ENCODE peak calls at places on chromosomes 2 and 18, in five cellular contexts. P, I, E, Z and J are unnamed samples.

GRCh38 chr18:21406111-21406510 is 164.1 kb downstream of the GREB1L start:
- DNase-seq in I (no peak), P (peak; percentile 48), E (no peak), Z (no peak), J (no peak)

GRCh38 chr2:136117391-136117841 is 533 bp downstream of the CXCR4 start:
- DNase-seq in P (peak; percentile 25), E (peak; percentile 41), Z (peak; percentile 79), I (no peak), J (no peak)

GRCh38 chr18:46452820-46453219 is 204.2 kb downstream of the LOXHD1 start:
- DNase-seq in P (peak; percentile 42), I (no peak), Z (peak; percentile 12), E (no peak), J (no peak)

GRCh38 chr2:109222825-109223471 is 93.9 kb downstream of the SH3RF3 start:
- DNase-seq in Z (peak; percentile 77), I (no peak), P (no peak), E (peak; percentile 26), J (no peak)

GRCh38 chr18:40326987-40327386 is 1628.0 kb upstream of the PIK3C3 start:
- DNase-seq in P (no peak), Z (no peak), E (no peak), I (no peak), J (no peak)

GRCh38 chr2:177799531-177799930 is 273.0 kb downstream of the PDE11A start:
- DNase-seq in E (peak; percentile 22), Z (peak; percentile 65), I (no peak), P (peak; percentile 46), J (no peak)

GRCh38 chr2:121694398-121695178 is 42.1 kb downstream of the NIFK start:
- DNase-seq in Z (peak; percentile 76), E (no peak), I (no peak), P (peak; percentile 64), J (peak; percentile 42)

GRCh38 chr2:85792783-85793441 is 39.1 kb downstream of the ATOH8 start:
- DNase-seq in I (no peak), P (peak; percentile 80), Z (no peak), E (peak; percentile 9), J (no peak)

GRCh38 chr2:190507135-190507534 is 27.4 kb downstream of the NEMP2 start:
- DNase-seq in Z (no peak), P (no peak), I (no peak), E (no peak), J (no peak)

GRCh38 chr2:105313877-105314276 is 15.7 kb downstream of the TGFBRAP1 start:
- DNase-seq in I (no peak), P (no peak), Z (no peak), E (no peak), J (no peak)

GRCh38 chr2:195392446-195393336 is 264.3 kb upstream of the SLC39A10 start:
- DNase-seq in E (no peak), I (no peak), P (no peak), Z (no peak), J (no peak)

GRCh38 chr18:73980289-73980979 is 167.2 kb downstream of the FBXO15 start:
- DNase-seq in I (no peak), P (peak; percentile 51), E (peak; percentile 68), Z (peak; percentile 88), J (no peak)

GRCh38 chr2:234643407-234643806 is 146.5 kb upstream of the ARL4C start:
- DNase-seq in P (no peak), E (no peak), Z (no peak), I (no peak), J (no peak)

GRCh38 chr2:169479257-169480078 is at the start of gene BBS5:
- DNase-seq in E (peak; percentile 71), P (peak; percentile 81), I (peak; percentile 70), Z (peak; percentile 90), J (peak; percentile 94)

GRCh38 chr2:165513479-165513878 is 44.0 kb downstream of the CSRNP3 start:
- DNase-seq in I (no peak), E (no peak), Z (no peak), P (no peak), J (no peak)

GRCh38 chr2:135701442-135701841 is 40.2 kb upstream of the UBXN4 start:
- DNase-seq in I (no peak), E (no peak), Z (no peak), P (peak; percentile 76), J (no peak)

GRCh38 chr2:18639756-18640453 is 50.5 kb upstream of the NT5C1B start:
- DNase-seq in Z (no peak), E (no peak), I (no peak), P (no peak), J (no peak)

GRCh38 chr18:3037423-3037915 is 24.5 kb upstream of the LPIN2 start:
- DNase-seq in E (no peak), P (peak; percentile 77), I (no peak), Z (peak; percentile 18), J (peak; percentile 5)

GRCh38 chr2:15669375-15669910 is 77.8 kb downstream of the DDX1 start:
- DNase-seq in I (no peak), Z (peak; percentile 70), P (no peak), E (no peak), J (no peak)

GRCh38 chr2:201854221-201854801 is 48.0 kb downstream of the CDK15 start:
- DNase-seq in E (no peak), P (peak; percentile 98), I (no peak), Z (no peak), J (no peak)

GRCh38 chr18:26091047-26091630 is 726 bp upstream of the SS18 start:
- DNase-seq in Z (no peak), P (peak; percentile 73), I (no peak), E (peak; percentile 42), J (peak; percentile 85)

GRCh38 chr2:987789-988188 is 37.1 kb downstream of the SNTG2 start:
- DNase-seq in I (no peak), P (no peak), E (no peak), Z (no peak), J (no peak)

GRCh38 chr2:166373105-166373504 is 2.6 kb downstream of the SCN9A start:
- DNase-seq in I (no peak), P (no peak), Z (no peak), E (no peak), J (no peak)

GRCh38 chr2:152047826-152048476 is 50.9 kb downstream of the CACNB4 start:
- DNase-seq in Z (peak; percentile 55), E (no peak), P (peak; percentile 21), I (no peak), J (no peak)

GRCh38 chr2:127607399-127607908 is 38.5 kb upstream of the GPR17 start:
- DNase-seq in E (no peak), P (no peak), Z (peak; percentile 7), I (peak; percentile 32), J (peak; percentile 81)

GRCh38 chr2:99692785-99693184 is 203.0 kb upstream of the REV1 start:
- DNase-seq in I (no peak), P (no peak), E (peak; percentile 16), Z (peak; percentile 62), J (no peak)

GRCh38 chr2:99365661-99366060 is 28.5 kb downstream of the EIF5B start:
- DNase-seq in E (no peak), P (peak; percentile 7), Z (no peak), I (no peak), J (no peak)

GRCh38 chr2:187775196-187775595 is 221.0 kb upstream of the TFPI start:
- DNase-seq in I (no peak), Z (no peak), P (no peak), E (no peak), J (no peak)

GRCh38 chr2:187774551-187775071 is 220.4 kb upstream of the TFPI start:
- DNase-seq in P (peak; percentile 63), I (no peak), Z (no peak), E (no peak), J (no peak)

GRCh38 chr2:187775651-187776050 is 221.4 kb upstream of the TFPI start:
- DNase-seq in P (no peak), I (no peak), E (no peak), Z (no peak), J (no peak)
- TF ChIP-seq CTCF in P (no peak), I (no peak), E (no peak), Z (no peak), J (no peak)

GRCh38 chr2:155815851-155816250 is 516.7 kb downstream of the NR4A2 start:
- DNase-seq in P (peak; percentile 13), Z (peak; percentile 76), E (peak; percentile 44), I (no peak), J (no peak)
- TF ChIP-seq CTCF in P (peak; percentile 20), Z (peak; percentile 70), E (no peak), I (peak; percentile 28), J (no peak)

DNA sequence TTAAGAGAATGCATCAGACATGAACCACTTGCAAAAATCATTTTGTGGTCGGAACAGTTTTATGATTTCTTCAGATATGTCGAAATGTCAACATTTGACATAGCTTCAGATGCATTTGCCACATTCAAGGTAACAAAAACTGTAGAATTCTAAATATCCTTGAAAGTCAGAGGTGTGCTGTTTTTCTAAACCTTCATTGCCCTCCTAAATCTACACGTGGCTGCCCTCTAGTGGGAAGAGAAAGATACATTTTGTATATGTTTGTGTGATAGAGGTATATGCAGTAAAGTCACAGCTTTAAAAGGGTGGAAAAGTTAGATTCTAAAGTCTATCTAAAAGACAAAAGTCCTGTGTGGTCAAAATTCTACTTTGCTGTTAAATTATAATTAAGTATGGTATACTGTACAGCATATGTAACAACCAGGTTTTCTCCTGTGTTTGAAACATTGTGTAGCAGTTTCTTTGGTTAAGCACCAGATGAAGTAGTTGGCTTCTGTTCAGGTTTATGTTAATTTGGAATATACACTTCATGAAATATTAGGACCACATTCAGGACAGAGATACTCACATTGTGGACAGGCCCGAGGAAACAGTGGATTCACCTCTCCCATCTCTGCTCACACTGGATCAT is 65.9 kb upstream of the ITM2C start:
- DNase-seq in I (no peak), E (no peak), P (peak; percentile 66), Z (no peak), J (no peak)
- TF ChIP-seq CTCF in I (peak; percentile 85), E (peak; percentile 27), P (peak; percentile 73), Z (peak; percentile 85), J (peak; percentile 73)

DNA sequence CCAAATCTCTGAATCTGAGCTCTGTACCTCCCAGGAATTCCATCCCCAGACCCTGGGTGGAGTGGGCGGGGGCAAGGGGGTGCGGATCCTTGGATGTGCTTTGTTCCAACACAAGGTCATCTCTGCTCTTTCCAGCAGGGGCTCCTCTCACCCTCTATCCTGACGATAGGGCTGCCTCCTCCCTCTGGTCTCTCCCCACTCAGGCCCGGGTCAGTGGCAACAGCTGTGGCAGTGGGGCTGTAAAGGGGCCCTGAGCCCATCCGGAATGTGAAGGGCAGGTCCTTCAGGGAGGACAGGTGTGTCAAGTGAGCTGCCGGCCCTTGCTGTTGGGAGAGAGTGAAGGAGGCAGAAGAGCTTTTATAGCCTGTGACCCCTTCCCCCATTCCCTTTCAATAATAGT is 167.8 kb downstream of the CELF4 start:
- DNase-seq in E (no peak), I (no peak), P (no peak), Z (no peak), J (no peak)
- TF ChIP-seq CTCF in E (no peak), I (no peak), P (no peak), Z (no peak), J (no peak)

GRCh38 chr2:36352024-36352398 is 3.6 kb upstream of the CRIM1 start:
- DNase-seq in P (peak; percentile 70), Z (peak; percentile 66), E (no peak), I (no peak), J (no peak)
- TF ChIP-seq CTCF in P (peak; percentile 59), Z (peak; percentile 74), E (peak; percentile 45), I (peak; percentile 70), J (peak; percentile 66)